ENCODE peak calls at places on chromosome 20, in five cellular contexts. U, J, R, C and D are unnamed samples.

GRCh38 chr20:46118481-46119020 is 437 bp downstream of the CD40 start:
- DNase-seq in U (no peak), R (no peak), C (no peak), J (no peak), D (peak; percentile 65)

GRCh38 chr20:24118096-24118780 is 129.7 kb upstream of the GGTLC1 start:
- DNase-seq in J (no peak), R (no peak), C (no peak), U (no peak), D (no peak)

GRCh38 chr20:46959821-46960220 is 65.2 kb downstream of the EYA2 start:
- DNase-seq in J (no peak), C (no peak), U (no peak), R (no peak), D (no peak)

GRCh38 chr20:19785886-19786285 is 27.8 kb downstream of the RIN2 start:
- DNase-seq in J (no peak), U (peak; percentile 93), C (no peak), R (peak; percentile 19), D (no peak)

GRCh38 chr20:14582855-14583254 is 245.4 kb upstream of the FLRT3 start:
- DNase-seq in U (no peak), J (no peak), R (no peak), C (no peak), D (no peak)

GRCh38 chr20:61663521-61664425 is 401.9 kb downstream of the TAF4 start:
- DNase-seq in U (no peak), R (no peak), J (no peak), C (no peak), D (no peak)

GRCh38 chr20:32585519-32586127 is 490 bp upstream of the NOL4L start:
- DNase-seq in R (no peak), C (no peak), J (no peak), U (peak; percentile 19), D (no peak)

GRCh38 chr20:43563991-43564390 is 5.2 kb downstream of the SGK2 start:
- DNase-seq in U (no peak), R (no peak), J (no peak), C (no peak), D (no peak)

GRCh38 chr20:5933802-5934436 is 16.4 kb downstream of the TRMT6 start:
- DNase-seq in R (no peak), J (no peak), C (no peak), U (no peak), D (no peak)

GRCh38 chr20:44643596-44644383 is 7.7 kb downstream of the ADA start:
- DNase-seq in C (no peak), U (peak; percentile 41), R (peak; percentile 95), J (no peak), D (no peak)

GRCh38 chr20:59765599-59766177 is 161.3 kb downstream of the PHACTR3 start:
- DNase-seq in C (peak; percentile 40), U (no peak), R (no peak), J (no peak), D (no peak)

GRCh38 chr20:44911264-44911921 is 1.5 kb downstream of the PABPC1L start:
- DNase-seq in C (peak; percentile 70), J (peak; percentile 53), U (peak; percentile 71), R (peak; percentile 27), D (no peak)

GRCh38 chr20:23130622-23130916 is 44.4 kb upstream of the CD93 start:
- DNase-seq in J (no peak), R (no peak), C (no peak), U (no peak), D (no peak)

GRCh38 chr20:4519530-4519929 is 202.2 kb upstream of the PRND start:
- DNase-seq in U (peak; percentile 45), R (no peak), C (no peak), J (no peak), D (no peak)

GRCh38 chr20:59670786-59671492 is 66.6 kb downstream of the PHACTR3 start:
- DNase-seq in U (no peak), J (no peak), R (no peak), C (no peak), D (no peak)

GRCh38 chr20:61260905-61261304 is 8.8 kb downstream of the CDH4 start:
- DNase-seq in U (peak; percentile 23), C (no peak), R (no peak), J (no peak), D (no peak)

GRCh38 chr20:25196701-25197120 is 1.2 kb downstream of the ENTPD6 start:
- DNase-seq in J (no peak), U (peak; percentile 35), R (no peak), C (no peak), D (no peak)

GRCh38 chr20:51553897-51554504 is 11.5 kb upstream of the NFATC2 start:
- DNase-seq in J (no peak), U (no peak), R (no peak), C (no peak), D (no peak)

GRCh38 chr20:10129749-10130148 is 88.9 kb upstream of the SNAP25 start:
- DNase-seq in C (no peak), R (no peak), J (no peak), U (no peak), D (no peak)
- TF ChIP-seq CTCF in C (no peak), R (no peak), J (no peak), U (no peak), D (no peak)

GRCh38 chr20:49281059-49281912 is 3.4 kb upstream of the ZNFX1 start:
- DNase-seq in R (peak; percentile 38), C (no peak), U (no peak), J (no peak), D (no peak)

GRCh38 chr20:49283176-49283702 is 5.4 kb upstream of the ZNFX1 start:
- DNase-seq in J (no peak), C (no peak), U (no peak), R (no peak), D (no peak)

GRCh38 chr20:49283703-49284625 is 6.1 kb upstream of the ZNFX1 start:
- DNase-seq in R (no peak), U (no peak), C (no peak), J (no peak), D (no peak)

GRCh38 chr20:49281913-49282467 is 4.1 kb upstream of the ZNFX1 start:
- DNase-seq in C (no peak), U (no peak), J (no peak), R (no peak), D (no peak)

DNA sequence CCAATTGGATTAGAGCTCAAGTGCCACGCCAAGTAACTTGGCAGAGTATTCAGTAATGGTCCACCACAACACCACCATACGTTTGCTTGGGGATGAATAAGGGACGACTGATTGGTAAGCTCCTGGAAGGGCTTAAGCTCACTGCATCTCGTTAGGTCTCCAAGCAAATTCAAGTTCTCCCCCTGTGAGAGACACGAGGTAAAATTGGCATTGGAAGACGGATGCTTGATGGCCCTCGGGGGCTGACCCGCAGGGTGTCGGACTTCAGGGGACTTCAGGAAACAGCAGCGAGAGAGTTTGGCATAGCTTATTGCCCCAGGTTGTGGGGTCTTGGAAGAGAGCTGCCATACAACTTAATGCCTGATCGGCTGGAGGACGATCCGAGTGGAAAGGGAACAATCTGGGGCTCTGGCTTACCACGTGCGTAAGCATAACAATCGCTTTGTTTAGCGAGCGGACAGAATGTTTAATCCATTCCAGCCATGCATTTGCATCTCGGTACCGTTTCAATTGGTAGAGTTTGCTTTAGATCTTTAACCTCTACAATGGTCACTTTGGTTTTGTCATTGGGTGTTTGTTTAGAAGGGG is 4.8 kb upstream of the ZNFX1 start:
- DNase-seq in U (no peak), C (no peak), R (no peak), J (no peak), D (no peak)
- TF ChIP-seq CTCF in U (no peak), C (no peak), R (no peak), J (no peak), D (no peak)

GRCh38 chr20:38999217-38999616 is 37.1 kb downstream of the DHX35 start:
- DNase-seq in J (no peak), U (no peak), C (no peak), R (no peak), D (no peak)
- TF ChIP-seq CTCF in J (no peak), U (no peak), C (no peak), R (no peak), D (no peak)

GRCh38 chr20:63307538-63308217 is 14.7 kb downstream of the COL20A1 start:
- DNase-seq in R (no peak), U (no peak), J (no peak), C (no peak), D (no peak)

GRCh38 chr20:63308218-63308911 is 15.4 kb downstream of the COL20A1 start:
- DNase-seq in U (no peak), R (no peak), J (no peak), C (no peak), D (no peak)

GRCh38 chr20:63311186-63311832 is 18.3 kb downstream of the COL20A1 start:
- DNase-seq in U (no peak), C (no peak), J (no peak), R (no peak), D (no peak)

GRCh38 chr20:63310265-63310971 is 17.4 kb downstream of the COL20A1 start:
- DNase-seq in C (no peak), R (no peak), J (no peak), U (no peak), D (no peak)

DNA sequence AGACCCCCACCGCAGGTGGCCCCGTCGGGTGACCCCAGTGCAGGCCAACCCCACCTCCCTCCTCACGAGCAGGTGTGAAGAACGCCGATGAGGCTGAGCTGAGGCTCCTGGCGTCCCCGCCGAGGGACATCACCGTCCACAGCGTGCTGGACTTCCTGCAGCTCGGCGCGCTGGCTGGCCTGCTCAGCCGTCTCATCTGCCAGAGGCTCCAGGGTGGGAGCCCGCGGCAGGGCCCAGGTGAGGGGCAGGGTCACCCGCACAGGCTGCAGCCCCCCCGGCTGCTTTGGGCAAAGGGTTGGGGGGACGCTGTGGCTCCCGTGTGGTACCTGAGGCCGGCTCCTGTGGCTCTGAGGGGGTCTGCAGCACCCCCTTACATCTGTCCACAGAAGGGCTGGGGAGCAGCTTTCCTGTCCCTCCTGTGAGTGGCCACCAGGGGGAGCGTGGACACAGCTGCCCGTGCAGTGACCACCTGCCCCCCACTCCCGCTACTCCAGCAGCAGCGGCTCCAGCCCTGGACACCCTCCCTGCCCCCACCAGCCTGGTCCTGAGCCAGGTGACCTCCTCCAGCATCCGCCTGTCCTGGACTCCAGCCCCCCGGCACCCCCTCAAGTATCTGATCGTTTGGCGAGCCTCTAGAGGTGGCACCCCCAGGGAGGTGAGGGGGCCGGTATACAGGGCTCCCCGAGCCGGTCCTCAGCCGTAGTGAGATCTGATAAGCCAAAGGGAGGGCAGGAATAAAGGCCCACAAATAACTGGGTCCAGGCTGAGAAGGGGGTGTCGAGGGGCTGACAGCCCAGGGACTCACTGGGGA is 16.5 kb downstream of the COL20A1 start:
- DNase-seq in R (no peak), J (peak; percentile 79), C (peak; percentile 64), U (peak; percentile 72), D (no peak)
- TF ChIP-seq CTCF in R (peak; percentile 89), J (peak; percentile 93), C (peak; percentile 94), U (peak; percentile 85), D (peak; percentile 21)

GRCh38 chr20:41277049-41277448 is 40.5 kb downstream of the ZHX3 start:
- DNase-seq in J (no peak), R (no peak), U (no peak), C (no peak), D (no peak)

GRCh38 chr20:41276317-41276751 is 41.2 kb downstream of the ZHX3 start:
- DNase-seq in J (no peak), R (no peak), C (no peak), U (peak; percentile 7), D (no peak)

GRCh38 chr20:41279546-41280225 is 37.8 kb downstream of the ZHX3 start:
- DNase-seq in R (no peak), J (no peak), C (no peak), U (no peak), D (no peak)

GRCh38 chr20:41275181-41275793 is 42.2 kb downstream of the ZHX3 start:
- DNase-seq in J (no peak), U (no peak), R (peak; percentile 61), C (no peak), D (no peak)

GRCh38 chr20:41278936-41279335 is 38.6 kb downstream of the ZHX3 start:
- DNase-seq in J (no peak), R (no peak), C (no peak), U (no peak), D (no peak)
- TF ChIP-seq CTCF in J (no peak), R (no peak), C (no peak), U (no peak), D (no peak)